ENCODE peak calls at places on chromosomes 11 and 22, in four cellular contexts. One of them, this sample, is unnamed.

GRCh38 chr11:64060861-64061444 is 25.2 kb downstream of the FLRT1 start:
- DNase-seq in stomach: peak; percentile 28
- DNase-seq in left lung: peak; percentile 45
- DNase-seq in CD4-positive, CD25-positive, alpha-beta regulatory T cell: peak; percentile 19
- DNase-seq in this sample: no peak

GRCh38 chr11:85822814-85823213 is 11.9 kb upstream of the SYTL2 start:
- DNase-seq in left lung: no peak
- DNase-seq in CD4-positive, CD25-positive, alpha-beta regulatory T cell: no peak
- DNase-seq in stomach: no peak
- DNase-seq in this sample: no peak

GRCh38 chr22:30742291-30743256 is 47.9 kb downstream of the OSBP2 start:
- DNase-seq in left lung: no peak
- DNase-seq in stomach: no peak
- DNase-seq in CD4-positive, CD25-positive, alpha-beta regulatory T cell: no peak
- DNase-seq in this sample: no peak

GRCh38 chr11:121757480-121758125 is 304.8 kb upstream of the SORL1-AS1 start:
- DNase-seq in CD4-positive, CD25-positive, alpha-beta regulatory T cell: no peak
- DNase-seq in stomach: no peak
- DNase-seq in left lung: no peak
- DNase-seq in this sample: peak; percentile 6

GRCh38 chr11:36628765-36629199 is 30.7 kb upstream of the RAG2 start:
- DNase-seq in stomach: no peak
- DNase-seq in left lung: no peak
- DNase-seq in CD4-positive, CD25-positive, alpha-beta regulatory T cell: no peak
- DNase-seq in this sample: no peak

GRCh38 chr11:29452131-29452530 is 564.7 kb downstream of the KCNA4 start:
- DNase-seq in CD4-positive, CD25-positive, alpha-beta regulatory T cell: no peak
- DNase-seq in left lung: no peak
- DNase-seq in stomach: no peak
- DNase-seq in this sample: no peak

GRCh38 chr22:45868586-45869443 is 108.1 kb downstream of the WNT7B start:
- DNase-seq in left lung: no peak
- DNase-seq in CD4-positive, CD25-positive, alpha-beta regulatory T cell: no peak
- DNase-seq in stomach: peak; percentile 20
- DNase-seq in this sample: no peak

GRCh38 chr22:32760396-32760795 is 41.1 kb upstream of the TIMP3 start:
- DNase-seq in left lung: no peak
- DNase-seq in stomach: no peak
- DNase-seq in CD4-positive, CD25-positive, alpha-beta regulatory T cell: no peak
- DNase-seq in this sample: no peak

GRCh38 chr11:27391336-27392015 is 28.5 kb upstream of the CCDC34 start:
- DNase-seq in stomach: no peak
- DNase-seq in CD4-positive, CD25-positive, alpha-beta regulatory T cell: no peak
- DNase-seq in left lung: no peak
- DNase-seq in this sample: no peak

GRCh38 chr22:44328326-44328725 is 15.6 kb upstream of the SHISAL1 start:
- DNase-seq in left lung: peak; percentile 65
- DNase-seq in stomach: no peak
- DNase-seq in CD4-positive, CD25-positive, alpha-beta regulatory T cell: no peak
- DNase-seq in this sample: no peak

GRCh38 chr11:8739309-8739793 is 56.8 kb downstream of the RPL27A start:
- DNase-seq in stomach: no peak
- DNase-seq in left lung: no peak
- DNase-seq in CD4-positive, CD25-positive, alpha-beta regulatory T cell: no peak
- DNase-seq in this sample: no peak

GRCh38 chr11:130159139-130159538 is 443 bp upstream of the ST14 start:
- DNase-seq in left lung: no peak
- DNase-seq in CD4-positive, CD25-positive, alpha-beta regulatory T cell: no peak
- DNase-seq in stomach: no peak
- DNase-seq in this sample: no peak

GRCh38 chr22:44286673-44287072 is 26.1 kb downstream of the SHISAL1 start:
- DNase-seq in stomach: no peak
- DNase-seq in left lung: no peak
- DNase-seq in CD4-positive, CD25-positive, alpha-beta regulatory T cell: no peak
- DNase-seq in this sample: no peak

GRCh38 chr22:24006207-24006913 is 1.1 kb upstream of the GSTT4 start:
- DNase-seq in left lung: no peak
- DNase-seq in stomach: no peak
- DNase-seq in CD4-positive, CD25-positive, alpha-beta regulatory T cell: no peak
- DNase-seq in this sample: no peak

GRCh38 chr11:11069741-11070550 is 212.1 kb upstream of the ZBED5 start:
- DNase-seq in stomach: no peak
- DNase-seq in CD4-positive, CD25-positive, alpha-beta regulatory T cell: no peak
- DNase-seq in left lung: no peak
- DNase-seq in this sample: no peak

GRCh38 chr11:72642815-72643511 is 31.3 kb downstream of the PDE2A start:
- DNase-seq in left lung: peak; percentile 60
- DNase-seq in CD4-positive, CD25-positive, alpha-beta regulatory T cell: peak; percentile 70
- DNase-seq in stomach: peak; percentile 56
- DNase-seq in this sample: no peak

GRCh38 chr11:5107285-5107684 is 30.9 kb downstream of the OR52A5 start:
- DNase-seq in stomach: no peak
- DNase-seq in left lung: no peak
- DNase-seq in CD4-positive, CD25-positive, alpha-beta regulatory T cell: no peak
- DNase-seq in this sample: no peak

GRCh38 chr11:118003021-118003423 is 16.8 kb downstream of the IL10RA start:
- DNase-seq in stomach: no peak
- DNase-seq in CD4-positive, CD25-positive, alpha-beta regulatory T cell: peak; percentile 56
- DNase-seq in left lung: no peak
- DNase-seq in this sample: no peak

GRCh38 chr11:11777897-11778296 is 63.9 kb upstream of the USP47 start:
- DNase-seq in stomach: no peak
- DNase-seq in CD4-positive, CD25-positive, alpha-beta regulatory T cell: no peak
- DNase-seq in left lung: no peak
- DNase-seq in this sample: no peak

GRCh38 chr22:20548806-20549205 is 41.4 kb downstream of the MED15 start:
- DNase-seq in left lung: no peak
- DNase-seq in CD4-positive, CD25-positive, alpha-beta regulatory T cell: no peak
- DNase-seq in stomach: no peak
- DNase-seq in this sample: no peak

GRCh38 chr11:46352063-46352841 is 5.0 kb downstream of the DGKZ start:
- DNase-seq in left lung: no peak
- DNase-seq in stomach: peak; percentile 87
- DNase-seq in CD4-positive, CD25-positive, alpha-beta regulatory T cell: peak; percentile 73
- DNase-seq in this sample: no peak

GRCh38 chr22:44107341-44107740 is 73.4 kb upstream of the PARVG start:
- DNase-seq in left lung: no peak
- DNase-seq in CD4-positive, CD25-positive, alpha-beta regulatory T cell: no peak
- DNase-seq in stomach: no peak
- DNase-seq in this sample: no peak

GRCh38 chr11:73538381-73538872 is 59.5 kb downstream of the FAM168A start:
- DNase-seq in CD4-positive, CD25-positive, alpha-beta regulatory T cell: no peak
- DNase-seq in left lung: no peak
- DNase-seq in stomach: no peak
- DNase-seq in this sample: no peak

GRCh38 chr11:44524751-44525171 is 40.7 kb upstream of the CD82 start:
- DNase-seq in stomach: no peak
- DNase-seq in left lung: no peak
- DNase-seq in CD4-positive, CD25-positive, alpha-beta regulatory T cell: no peak
- DNase-seq in this sample: no peak

GRCh38 chr11:66393954-66394353 is 22.4 kb upstream of the SLC29A2 start:
- DNase-seq in left lung: no peak
- DNase-seq in stomach: no peak
- DNase-seq in CD4-positive, CD25-positive, alpha-beta regulatory T cell: no peak
- DNase-seq in this sample: no peak

GRCh38 chr11:7657306-7658025 is 15.8 kb downstream of the CYB5R2 start:
- DNase-seq in stomach: peak; percentile 49
- DNase-seq in left lung: peak; percentile 47
- DNase-seq in CD4-positive, CD25-positive, alpha-beta regulatory T cell: peak; percentile 7
- DNase-seq in this sample: peak; percentile 53

GRCh38 chr11:131441398-131441797 is 71.0 kb downstream of the NTM start:
- DNase-seq in left lung: no peak
- DNase-seq in stomach: no peak
- DNase-seq in CD4-positive, CD25-positive, alpha-beta regulatory T cell: no peak
- DNase-seq in this sample: no peak

GRCh38 chr11:121476379-121477032 is 23.7 kb upstream of the SORL1-AS1 start:
- DNase-seq in stomach: no peak
- DNase-seq in left lung: no peak
- DNase-seq in CD4-positive, CD25-positive, alpha-beta regulatory T cell: no peak
- DNase-seq in this sample: no peak

GRCh38 chr11:17921620-17922473 is 91.0 kb downstream of the SERGEF start:
- DNase-seq in left lung: no peak
- DNase-seq in stomach: no peak
- DNase-seq in CD4-positive, CD25-positive, alpha-beta regulatory T cell: no peak
- DNase-seq in this sample: no peak

DNA sequence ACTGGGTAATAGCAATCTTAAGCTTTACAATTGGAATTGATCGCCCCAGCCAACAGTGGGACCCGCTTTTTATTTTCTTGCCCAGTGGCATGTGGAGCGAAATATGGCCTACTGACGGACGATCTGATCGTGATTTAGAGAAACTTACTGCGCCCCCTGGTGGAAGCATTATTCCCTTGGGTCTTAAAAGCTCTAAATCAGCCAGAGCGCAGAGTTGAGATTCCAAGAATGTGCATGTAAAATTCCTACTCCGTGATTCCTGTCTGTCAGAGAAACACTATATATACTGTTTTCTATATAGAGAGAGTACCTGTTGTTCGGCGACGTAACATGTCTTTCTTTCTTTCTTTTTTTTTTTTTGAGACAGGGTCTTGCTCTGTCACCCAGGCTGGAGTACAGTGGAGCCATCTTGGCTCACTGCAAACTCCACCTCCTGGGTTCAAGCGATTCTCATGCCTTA is 3.7 kb upstream of the DPF2 start:
- DNase-seq in CD4-positive, CD25-positive, alpha-beta regulatory T cell: peak; percentile 78
- DNase-seq in left lung: peak; percentile 82
- DNase-seq in stomach: peak; percentile 95
- DNase-seq in this sample: peak; percentile 80
- H3K4me3 ChIP-seq in CD4-positive, CD25-positive, alpha-beta regulatory T cell: no peak overlapping the region
- H3K4me3 ChIP-seq in left lung: no peak overlapping the region
- H3K4me3 ChIP-seq in stomach: no peak overlapping the region
- H3K4me3 ChIP-seq in this sample: peak overlapping the region; percentile 4

GRCh38 chr22:36326178-36327161 is 61.3 kb downstream of the MYH9 start:
- DNase-seq in left lung: no peak
- DNase-seq in CD4-positive, CD25-positive, alpha-beta regulatory T cell: no peak
- DNase-seq in stomach: no peak
- DNase-seq in this sample: no peak
- H3K4me1 ChIP-seq in left lung: peaks cover 94% of the 10 kb centered on the region
- H3K4me1 ChIP-seq in CD4-positive, CD25-positive, alpha-beta regulatory T cell: peaks cover 31% of the 10 kb centered on the region
- H3K4me1 ChIP-seq in stomach: peaks cover 89% of the 10 kb centered on the region
- H3K4me1 ChIP-seq in this sample: peaks cover 34% of the 10 kb centered on the region

DNA sequence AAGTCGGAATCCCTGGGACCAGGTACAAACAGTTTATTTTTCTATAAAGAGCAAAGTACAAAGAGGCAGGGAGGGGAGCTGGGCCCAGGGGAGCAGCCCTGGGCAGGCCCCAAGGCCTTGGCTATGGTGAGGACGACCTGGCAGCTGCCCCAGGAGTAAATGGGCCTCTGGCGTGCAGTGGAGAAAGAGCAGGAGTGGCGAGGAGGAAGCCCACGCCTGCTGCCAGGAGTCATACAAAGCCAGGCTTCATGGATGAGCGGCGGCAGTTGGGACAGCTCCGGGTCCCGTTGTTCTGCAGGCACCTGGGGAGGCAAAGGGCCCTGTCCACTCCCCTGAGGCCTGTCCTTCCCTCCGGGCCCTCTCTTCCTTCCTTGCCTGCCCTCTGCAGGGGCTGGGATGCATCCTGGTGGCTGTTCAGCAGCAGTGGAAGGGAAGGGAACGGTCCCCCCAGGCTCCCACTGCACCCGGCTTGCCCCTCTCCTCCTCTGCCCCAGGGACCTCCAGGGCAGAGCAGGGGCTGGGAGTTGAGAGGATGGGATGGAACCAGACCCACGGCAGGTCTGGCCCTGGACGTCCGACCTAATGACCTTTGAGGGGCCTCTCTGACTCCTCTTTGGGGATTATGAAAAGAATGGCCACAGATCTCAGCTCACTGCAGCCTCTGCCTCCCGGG is 11.1 kb downstream of the RAPSN start:
- DNase-seq in left lung: no peak
- DNase-seq in CD4-positive, CD25-positive, alpha-beta regulatory T cell: no peak
- DNase-seq in stomach: peak; percentile 72
- DNase-seq in this sample: no peak
- H3K4me3 ChIP-seq in left lung: no peak overlapping the region
- H3K4me3 ChIP-seq in CD4-positive, CD25-positive, alpha-beta regulatory T cell: no peak overlapping the region
- H3K4me3 ChIP-seq in stomach: no peak overlapping the region
- H3K4me3 ChIP-seq in this sample: no peak overlapping the region

GRCh38 chr11:58006940-58007339 is 16.7 kb upstream of the OR9Q1 start:
- DNase-seq in CD4-positive, CD25-positive, alpha-beta regulatory T cell: no peak
- DNase-seq in left lung: no peak
- DNase-seq in stomach: no peak
- DNase-seq in this sample: no peak
- H3K4me1 ChIP-seq in CD4-positive, CD25-positive, alpha-beta regulatory T cell: no peaks in the 10 kb centered on the region
- H3K4me1 ChIP-seq in left lung: peaks cover 7% of the 10 kb centered on the region
- H3K4me1 ChIP-seq in stomach: no peaks in the 10 kb centered on the region
- H3K4me1 ChIP-seq in this sample: no peaks in the 10 kb centered on the region

DNA sequence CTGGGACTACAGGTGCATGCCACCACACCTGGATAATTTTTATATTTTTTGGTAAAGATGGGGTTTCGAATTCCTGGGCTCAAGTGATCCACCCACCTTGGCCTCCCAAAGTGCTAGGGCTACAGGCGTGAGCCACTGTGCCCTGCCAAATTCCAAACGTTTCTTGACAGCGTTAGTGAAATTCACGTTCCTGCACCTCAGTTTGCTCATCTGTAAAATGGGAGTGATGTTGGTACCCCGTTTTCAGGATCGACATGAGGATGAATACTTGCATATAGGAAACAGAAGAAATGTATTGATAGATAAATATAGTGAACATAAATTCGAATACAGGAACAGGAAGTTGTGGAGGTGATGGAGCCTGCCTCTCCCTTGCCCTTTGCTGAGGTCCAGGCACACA is 10.2 kb upstream of the LTO1 start:
- DNase-seq in left lung: no peak
- DNase-seq in CD4-positive, CD25-positive, alpha-beta regulatory T cell: no peak
- DNase-seq in stomach: no peak
- DNase-seq in this sample: no peak
- H3K4me3 ChIP-seq in left lung: no peak overlapping the region
- H3K4me3 ChIP-seq in CD4-positive, CD25-positive, alpha-beta regulatory T cell: no peak overlapping the region
- H3K4me3 ChIP-seq in stomach: no peak overlapping the region
- H3K4me3 ChIP-seq in this sample: peak overlapping the region; percentile 19

This sample was measured in PC-9.